ENCODE peak calls at places on chromosomes 6 and 20, in four cellular contexts. Q is GM12864, V is brain microvascular endothelial cell, M is WTC11. H is an unnamed sample.

GRCh38 chr20:37745553-37745952 is 51.7 kb downstream of the CTNNBL1 start:
- DNase-seq in V (no peak), Q (peak; percentile 43), M (no peak), H (no peak)

GRCh38 chr6:168730931-168731716 is 290.1 kb downstream of the SMOC2 start:
- DNase-seq in M (no peak), V (no peak), Q (no peak), H (no peak)

GRCh38 chr20:45857836-45858250 is 429 bp downstream of the ZSWIM3 start:
- DNase-seq in M (peak; percentile 55), V (no peak), Q (peak; percentile 15), H (peak; percentile 84)

GRCh38 chr20:5400164-5400762 is 83.5 kb upstream of the PROKR2 start:
- DNase-seq in Q (no peak), V (peak; percentile 48), M (peak; percentile 42), H (no peak)

GRCh38 chr6:16318538-16318937 is 80.2 kb downstream of the GMPR start:
- DNase-seq in Q (no peak), M (no peak), V (peak; percentile 85), H (no peak)

GRCh38 chr6:20182926-20183521 is 29.2 kb downstream of the MBOAT1 start:
- DNase-seq in V (no peak), M (no peak), Q (no peak), H (no peak)

GRCh38 chr6:2634151-2634964 is 116.4 kb downstream of the MYLK4 start:
- DNase-seq in Q (no peak), M (peak; percentile 90), V (peak; percentile 87), H (peak; percentile 89)

GRCh38 chr6:16819752-16820151 is 58.5 kb upstream of the ATXN1 start:
- DNase-seq in V (no peak), M (no peak), Q (no peak), H (no peak)

GRCh38 chr6:158002951-158003853 is 21.5 kb downstream of the SYNJ2 start:
- DNase-seq in M (no peak), Q (no peak), V (peak; percentile 97), H (no peak)

GRCh38 chr20:59656417-59656816 is 52.1 kb downstream of the PHACTR3 start:
- DNase-seq in Q (no peak), M (no peak), V (no peak), H (no peak)

GRCh38 chr6:170032706-170033309 is 258.1 kb downstream of the DLL1 start:
- DNase-seq in V (no peak), M (peak; percentile 4), Q (no peak), H (no peak)

GRCh38 chr6:42451595-42452170 is at the start of gene TRERF1:
- DNase-seq in V (peak; percentile 66), M (peak; percentile 87), Q (peak; percentile 67), H (peak; percentile 81)

GRCh38 chr6:157383471-157383870 is 2.5 kb downstream of the ZDHHC14 start:
- DNase-seq in M (no peak), Q (no peak), V (no peak), H (no peak)

GRCh38 chr20:59125909-59126308 is 37.7 kb upstream of the ZNF831 start:
- DNase-seq in V (no peak), Q (no peak), M (no peak), H (no peak)

GRCh38 chr6:136586295-136586694 is 36.1 kb upstream of the MAP7 start:
- DNase-seq in Q (no peak), M (no peak), V (peak; percentile 91), H (no peak)

GRCh38 chr6:29097803-29098202 is 1.5 kb upstream of the OR2J1 start:
- DNase-seq in V (no peak), Q (no peak), M (no peak), H (no peak)

GRCh38 chr6:166168616-166169548 is 1.2 kb upstream of the TBXT start:
- DNase-seq in V (no peak), Q (no peak), M (peak; percentile 21), H (no peak)

GRCh38 chr20:42191140-42191860 is 573.1 kb upstream of the CHD6 start:
- DNase-seq in Q (no peak), M (peak; percentile 23), V (no peak), H (no peak)

GRCh38 chr6:142728367-142728766 is 216.6 kb downstream of the HIVEP2 start:
- DNase-seq in V (no peak), M (no peak), Q (no peak), H (no peak)

GRCh38 chr20:47346172-47346571 is 10.3 kb downstream of the ZMYND8 start:
- DNase-seq in M (no peak), V (no peak), Q (no peak), H (no peak)

GRCh38 chr6:17159240-17159639 is 57.4 kb downstream of the STMND1 start:
- DNase-seq in M (no peak), V (no peak), Q (no peak), H (no peak)

GRCh38 chr6:130788954-130789353 is 38.3 kb upstream of the SMLR1 start:
- DNase-seq in M (no peak), Q (no peak), V (no peak), H (no peak)

GRCh38 chr6:165726915-165727314 is 63.9 kb upstream of the PDE10A start:
- DNase-seq in V (peak; percentile 52), Q (no peak), M (no peak), H (no peak)

GRCh38 chr20:1462834-1463233 is 3.8 kb downstream of the NSFL1C start:
- DNase-seq in M (no peak), Q (no peak), V (no peak), H (no peak)

DNA sequence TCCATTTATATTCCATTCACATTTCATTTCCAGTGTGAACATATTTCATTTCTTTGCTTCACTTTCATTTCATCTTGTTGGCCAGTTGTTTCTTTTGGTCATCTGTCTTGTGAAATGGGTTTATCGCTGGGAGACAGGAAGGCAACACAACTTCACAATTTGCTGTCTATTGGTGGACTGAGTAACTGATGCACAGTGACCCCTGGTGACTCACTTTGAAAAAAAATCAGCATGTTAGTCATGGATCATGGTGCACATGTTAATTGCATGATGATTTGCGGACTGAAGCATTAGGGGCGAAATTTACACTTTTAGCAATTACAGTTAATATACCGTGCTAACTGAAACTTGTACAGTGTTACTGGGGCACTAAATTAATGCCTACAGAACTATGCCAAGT is 37.1 kb downstream of the SLC24A3 start:
- DNase-seq in V (no peak), Q (no peak), M (no peak), H (no peak)
- TF ChIP-seq CTCF in V (no peak), Q (no peak), M (no peak), H (no peak)

DNA sequence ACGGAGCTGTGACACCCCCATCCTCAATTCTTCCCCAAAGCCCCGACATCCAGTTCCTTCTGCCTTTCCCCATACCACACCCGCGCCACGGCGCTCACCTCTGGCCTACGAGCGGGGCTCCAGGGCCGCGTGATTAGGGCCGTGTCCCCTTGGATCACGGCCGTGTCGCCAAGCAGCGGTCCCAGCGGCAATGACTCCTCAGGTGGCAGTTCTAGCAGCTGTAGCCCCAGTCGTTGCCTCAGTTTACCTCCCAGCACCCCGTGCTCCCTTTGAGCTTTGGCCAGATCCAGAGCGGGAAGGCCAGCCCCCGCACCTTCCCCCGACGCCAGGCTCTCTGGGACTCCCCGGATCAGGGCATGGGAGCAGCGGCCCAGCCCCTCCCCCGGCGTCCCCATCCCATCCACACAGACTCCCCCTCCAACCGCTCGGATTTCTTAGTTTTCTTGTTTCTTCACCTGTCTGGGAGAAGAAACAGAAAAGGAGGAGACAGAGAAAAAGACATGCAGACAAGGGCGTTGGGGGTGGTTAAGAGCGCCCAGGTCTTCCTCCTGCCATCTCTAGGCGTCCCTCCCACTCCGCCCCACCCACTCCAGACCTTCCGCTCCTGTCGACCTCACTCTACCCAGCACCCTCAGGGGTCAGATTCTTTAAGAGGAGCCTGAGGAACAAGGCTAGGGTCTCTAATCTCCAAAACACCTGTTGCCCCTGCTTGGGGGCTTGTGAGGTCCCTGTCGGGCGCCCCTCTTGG is at the start of gene DDAH2:
- DNase-seq in M (no peak), Q (no peak), V (no peak), H (no peak)
- TF ChIP-seq CTCF in M (peak; percentile 21), Q (peak; percentile 82), V (peak; percentile 78), H (no peak)

GRCh38 chr6:37259191-37259590 is 1.2 kb upstream of the TMEM217 start:
- DNase-seq in V (no peak), Q (no peak), M (no peak), H (no peak)

GRCh38 chr6:37257320-37257633 is 295 bp upstream of the TBC1D22B start:
- DNase-seq in Q (no peak), M (no peak), V (no peak), H (no peak)

GRCh38 chr6:37257634-37258404 is at the start of the genes TBC1D22B and TMEM217:
- DNase-seq in Q (peak; percentile 85), M (peak; percentile 99), V (peak; percentile 93), H (peak; percentile 97)

GRCh38 chr6:37258716-37259115 is 772 bp upstream of the TMEM217 start:
- DNase-seq in Q (no peak), M (no peak), V (no peak), H (no peak)

GRCh38 chr6:37258405-37258704 is 411 bp upstream of the TMEM217 start:
- DNase-seq in V (no peak), Q (no peak), M (no peak), H (no peak)
- TF ChIP-seq CTCF in V (peak; percentile 2), Q (no peak), M (no peak), H (no peak)

GRCh38 chr20:18016772-18017171 is 40.9 kb downstream of the OVOL2 start:
- DNase-seq in V (no peak), Q (no peak), M (no peak), H (no peak)

GRCh38 chr20:18018100-18018499 is 39.6 kb downstream of the OVOL2 start:
- DNase-seq in Q (no peak), M (no peak), V (no peak), H (no peak)

GRCh38 chr20:18024606-18025127 is 33.0 kb downstream of the OVOL2 start:
- DNase-seq in V (no peak), M (no peak), Q (no peak), H (no peak)

GRCh38 chr20:18020931-18021330 is 36.8 kb downstream of the OVOL2 start:
- DNase-seq in V (no peak), Q (no peak), M (no peak), H (no peak)

GRCh38 chr20:18019068-18019467 is 38.6 kb downstream of the OVOL2 start:
- DNase-seq in V (peak; percentile 4), Q (no peak), M (peak; percentile 37), H (peak; percentile 79)
- TF ChIP-seq CTCF in V (peak; percentile 60), Q (peak; percentile 89), M (peak; percentile 50), H (peak; percentile 73)

DNA sequence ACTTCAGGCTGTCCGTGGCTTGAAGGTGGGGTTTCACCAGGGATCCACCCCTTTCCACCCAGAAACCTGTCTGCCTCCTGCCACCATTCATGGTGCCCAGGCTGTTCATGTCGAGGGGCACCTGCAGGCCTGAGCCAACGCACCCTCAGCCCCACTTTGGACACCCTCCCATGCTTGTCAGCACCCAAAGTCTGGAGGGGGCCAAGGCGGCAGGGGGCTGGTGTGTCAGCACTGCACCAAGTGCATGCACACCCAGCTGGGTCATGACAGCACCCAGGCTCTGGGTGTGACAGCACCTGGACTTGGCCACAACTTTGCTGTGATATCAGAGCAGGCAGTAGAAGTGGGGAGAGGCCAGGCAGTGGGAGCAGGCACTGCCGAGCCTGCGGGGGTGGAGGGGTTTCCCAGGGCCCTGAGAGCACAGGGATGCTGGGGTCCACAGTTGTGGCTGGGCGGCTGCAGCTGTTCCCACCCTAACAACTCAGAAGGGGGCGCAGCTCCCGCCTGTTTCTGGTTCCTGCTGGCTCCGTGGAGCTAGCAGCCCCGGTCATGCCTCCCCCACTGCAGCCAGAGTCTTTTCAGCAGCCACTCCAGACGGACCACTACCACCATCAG is 33.3 kb upstream of the GRM4 start:
- DNase-seq in V (no peak), M (peak; percentile 48), Q (no peak), H (no peak)
- TF ChIP-seq CTCF in V (no peak), M (no peak), Q (no peak), H (no peak)